ENCODE peak calls at places on chromosome 10, in ten cellular contexts. N is HCT116, M is IMR-90, X is AG04450, L is fibroblast of mammary gland, O is HepG2, Q is esophagus squamous epithelium, S is bronchial epithelial cell, Z is astrocyte of the spinal cord, H is GM13976. I is an unnamed sample.

GRCh38 chr10:93063217-93063976 is 2.8 kb downstream of the CYP26C1 start:
- DNase-seq in H (peak), X (no peak), L (no peak), O (no peak), N (no peak), Q (no peak), Z (no peak), M (no peak), S (no peak), I (no peak)

GRCh38 chr10:132248455-132249231 is 59.1 kb downstream of the STK32C start:
- DNase-seq in O (no peak), S (no peak), Z (no peak), M (no peak), L (peak), X (no peak), N (peak), Q (no peak), H (peak), I (peak)

GRCh38 chr10:47048533-47048905 is 137.3 kb downstream of the PTPN20 start:
- DNase-seq in Z (no peak), Q (no peak), O (no peak), M (no peak), S (no peak), N (no peak), L (no peak), H (no peak), X (no peak), I (peak)

GRCh38 chr10:21272585-21273399 is 252.7 kb downstream of the SKIDA1 start:
- DNase-seq in L (no peak), N (no peak), Q (no peak), H (no peak), Z (no peak), X (no peak), S (peak), M (no peak), O (no peak), I (no peak)

GRCh38 chr10:116817780-116818343 is 31.4 kb upstream of the ENO4 start:
- DNase-seq in Z (no peak), L (no peak), H (no peak), Q (no peak), O (no peak), S (no peak), N (no peak), X (no peak), M (no peak), I (no peak)

GRCh38 chr10:54234832-54235231 is 566.2 kb downstream of the PCDH15 start:
- DNase-seq in N (no peak), X (no peak), L (no peak), Q (no peak), H (no peak), M (no peak), Z (no peak), O (no peak), S (no peak), I (no peak)

GRCh38 chr10:131997366-131998049 is 15.8 kb upstream of the BNIP3 start:
- DNase-seq in X (peak), O (peak), Z (peak), Q (peak), N (no peak), L (peak), H (no peak), S (peak), M (peak), I (no peak)

GRCh38 chr10:17703706-17704105 is 48.3 kb upstream of the TMEM236 start:
- DNase-seq in M (no peak), O (no peak), Q (no peak), X (no peak), N (no peak), Z (no peak), L (peak), H (no peak), S (no peak), I (no peak)

GRCh38 chr10:89663144-89663543 is 18.1 kb upstream of the PANK1 start:
- DNase-seq in N (no peak), S (no peak), H (no peak), Q (no peak), O (no peak), X (no peak), L (no peak), Z (no peak), M (no peak), I (no peak)

GRCh38 chr10:103480521-103480920 is 1.5 kb upstream of the CALHM3 start:
- DNase-seq in S (no peak), X (no peak), Q (no peak), O (no peak), N (no peak), H (no peak), M (peak), Z (no peak), L (peak), I (no peak)

GRCh38 chr10:11017575-11018425 is at the start of gene CELF2:
- DNase-seq in S (no peak), X (no peak), Q (no peak), Z (no peak), L (no peak), O (no peak), M (no peak), H (peak), N (no peak), I (peak)

GRCh38 chr10:84256510-84257342 is 11.9 kb downstream of the RGR start:
- DNase-seq in Z (peak), L (peak), Q (no peak), X (no peak), O (peak), N (peak), S (peak), H (peak), M (peak), I (peak)

GRCh38 chr10:55628260-55628701 is 732.8 kb downstream of the ZWINT start:
- DNase-seq in X (no peak), S (no peak), Z (peak), O (no peak), N (no peak), M (no peak), Q (no peak), H (no peak), L (no peak), I (no peak)

GRCh38 chr10:25552283-25552919 is 377.6 kb downstream of the GPR158 start:
- DNase-seq in Z (peak), L (no peak), N (no peak), X (no peak), S (peak), H (no peak), O (no peak), Q (no peak), M (no peak), I (no peak)

GRCh38 chr10:58796242-58796641 is 283.6 kb downstream of the BICC1 start:
- DNase-seq in Q (no peak), X (no peak), Z (peak), N (no peak), S (peak), H (no peak), O (no peak), M (no peak), L (no peak), I (no peak)

GRCh38 chr10:121813211-121813812 is 114.5 kb downstream of the ATE1 start:
- DNase-seq in M (peak), X (no peak), S (no peak), L (peak), O (no peak), H (no peak), Z (peak), N (no peak), Q (no peak), I (no peak)

GRCh38 chr10:129964611-129965417 is 740 bp upstream of the EBF3 start:
- DNase-seq in S (no peak), L (no peak), Z (no peak), X (no peak), H (no peak), O (no peak), N (no peak), Q (no peak), M (no peak), I (no peak)

GRCh38 chr10:133391249-133391635 is 2.7 kb upstream of the MTG1 start:
- DNase-seq in H (no peak), O (no peak), M (no peak), Z (no peak), N (no peak), L (no peak), Q (no peak), S (no peak), X (no peak), I (no peak)

GRCh38 chr10:124138195-124138882 is 44.9 kb upstream of the CHST15 start:
- DNase-seq in M (no peak), O (no peak), H (no peak), L (peak), N (no peak), Q (no peak), X (no peak), S (no peak), Z (peak), I (no peak)

GRCh38 chr10:121316432-121316831 is 281.8 kb downstream of the FGFR2 start:
- DNase-seq in O (no peak), Z (no peak), N (no peak), M (no peak), H (no peak), Q (no peak), S (no peak), L (no peak), X (no peak), I (no peak)

GRCh38 chr10:97923057-97923456 is 73.4 kb downstream of the GOLGA7B start:
- DNase-seq in H (no peak), X (no peak), Q (no peak), Z (no peak), L (no peak), M (no peak), O (no peak), S (no peak), N (no peak), I (no peak)

GRCh38 chr10:80596391-80597257 is 58.9 kb downstream of the SH2D4B start:
- DNase-seq in N (peak), H (no peak), Q (no peak), S (peak), X (peak), L (peak), M (peak), O (peak), Z (peak), I (peak)

GRCh38 chr10:127972958-127973357 is 66.1 kb downstream of the PTPRE start:
- DNase-seq in Q (no peak), H (no peak), O (no peak), N (no peak), Z (no peak), L (no peak), S (no peak), M (no peak), X (no peak), I (no peak)

GRCh38 chr10:127974911-127975310 is 68.0 kb downstream of the PTPRE start:
- DNase-seq in O (no peak), X (no peak), H (no peak), M (no peak), L (no peak), Q (no peak), S (no peak), Z (no peak), N (no peak), I (no peak)

GRCh38 chr10:127971973-127972615 is 65.2 kb downstream of the PTPRE start:
- DNase-seq in X (no peak), L (no peak), N (no peak), Q (no peak), H (no peak), S (no peak), M (no peak), O (no peak), Z (no peak), I (no peak)

GRCh38 chr10:127976286-127976685 is 69.4 kb downstream of the PTPRE start:
- DNase-seq in L (peak), Z (no peak), X (no peak), M (no peak), Q (no peak), O (no peak), N (no peak), S (no peak), H (no peak), I (no peak)

DNA sequence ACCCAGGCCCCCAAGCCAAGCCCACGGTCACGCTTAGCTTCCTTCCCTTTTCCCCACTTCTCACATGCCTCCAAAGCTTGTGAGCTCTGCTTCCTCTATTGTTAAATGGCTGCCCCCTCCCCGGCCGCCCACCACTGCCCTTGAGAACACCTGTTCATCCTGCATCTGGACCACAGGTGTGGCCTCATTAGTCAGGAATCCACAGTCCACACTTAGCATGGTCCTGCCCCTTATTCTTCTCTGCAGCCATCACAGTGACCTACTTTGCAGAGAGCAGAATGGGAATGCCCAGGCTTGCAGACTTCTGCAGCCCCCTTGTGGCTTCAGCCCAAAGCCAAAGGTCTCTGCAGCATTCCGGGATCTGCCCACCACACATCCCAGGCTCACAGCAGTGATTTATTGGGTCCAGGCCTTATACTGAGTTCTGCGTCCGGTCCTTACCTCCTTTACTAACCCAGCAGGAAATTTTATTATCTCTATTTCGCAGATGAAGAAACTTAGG is 67.0 kb downstream of the PTPRE start:
- DNase-seq in S (no peak), O (no peak), Z (no peak), Q (no peak), H (no peak), L (no peak), M (no peak), X (no peak), N (no peak), I (no peak)
- TF ChIP-seq CTCF in S (no peak), O (peak), Z (peak), Q (no peak), H (no peak), L (no peak), M (no peak), X (no peak), N (no peak), I (no peak)

DNA sequence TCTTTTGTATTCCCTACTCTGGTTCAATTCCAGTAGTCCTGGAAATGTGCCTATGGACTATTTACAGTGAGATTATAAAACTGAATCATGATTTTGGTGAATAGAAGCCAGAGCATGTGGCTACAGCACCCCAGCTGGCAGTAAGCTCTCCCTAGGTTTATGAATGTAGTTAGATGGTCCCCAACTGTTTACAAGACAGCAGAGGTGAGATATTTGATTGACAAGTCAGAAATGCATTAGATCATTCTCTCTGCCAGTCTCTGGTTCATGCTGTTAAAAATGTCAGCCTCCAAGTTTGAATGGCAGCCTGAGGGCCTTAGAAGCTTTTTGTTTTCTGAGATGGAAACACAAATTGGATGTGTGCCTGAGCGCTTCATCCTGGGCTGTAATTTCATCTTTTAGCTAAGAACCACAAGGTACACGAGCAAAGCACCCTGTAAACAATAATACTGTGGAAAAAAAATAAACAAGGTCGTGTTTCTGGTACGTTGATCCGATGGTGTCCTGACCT is 85.0 kb downstream of the BTRC start:
- DNase-seq in Z (no peak), O (no peak), M (peak), N (no peak), S (peak), L (no peak), Q (no peak), X (no peak), H (no peak), I (no peak)
- TF ChIP-seq CTCF in Z (no peak), O (no peak), M (peak), N (no peak), S (peak), L (no peak), Q (no peak), X (no peak), H (no peak), I (no peak)

DNA sequence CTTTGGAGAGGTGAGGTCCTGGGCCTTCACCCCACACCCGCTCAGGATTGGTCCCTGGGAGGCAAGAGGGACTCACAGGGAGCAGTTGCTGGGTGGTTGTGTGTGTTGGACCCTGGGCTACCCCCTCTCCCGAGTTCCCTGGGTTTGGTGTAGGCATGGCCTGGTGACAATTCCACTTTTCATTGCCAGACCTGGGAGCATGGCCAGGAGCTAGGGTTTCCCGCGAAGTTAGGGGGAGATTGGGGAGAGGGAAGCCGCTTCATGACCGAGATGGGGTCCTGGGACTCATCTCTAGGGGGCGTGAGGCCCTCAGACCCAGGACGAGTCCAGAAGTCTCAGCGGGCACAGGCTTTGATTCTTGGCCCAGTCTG is 579 bp downstream of the PALD1 start:
- DNase-seq in M (no peak), O (no peak), Z (no peak), Q (no peak), S (no peak), L (no peak), X (no peak), H (no peak), N (no peak), I (no peak)
- TF ChIP-seq CTCF in M (no peak), O (no peak), Z (no peak), Q (no peak), S (no peak), L (no peak), X (no peak), H (no peak), N (no peak), I (no peak)

GRCh38 chr10:79267449-79267848 is 79.8 kb upstream of the PPIF start:
- DNase-seq in S (no peak), H (no peak), L (no peak), Z (no peak), N (no peak), X (no peak), M (no peak), Q (no peak), O (no peak), I (no peak)
- TF ChIP-seq CTCF in S (peak), H (peak), L (no peak), Z (no peak), N (no peak), X (no peak), M (no peak), Q (no peak), O (no peak), I (peak)

GRCh38 chr10:128465697-128466096 is 339.5 kb upstream of the MKI67 start:
- DNase-seq in H (no peak), M (no peak), O (no peak), X (no peak), Q (no peak), N (no peak), L (no peak), Z (no peak), S (no peak), I (no peak)
- TF ChIP-seq CTCF in H (no peak), M (no peak), O (no peak), X (no peak), Q (no peak), N (no peak), L (no peak), Z (no peak), S (no peak), I (no peak)

GRCh38 chr10:27783660-27784059 is 38.0 kb upstream of the MKX start:
- DNase-seq in X (peak), Z (peak), H (no peak), Q (no peak), O (peak), S (peak), M (peak), N (peak), L (peak), I (peak)
- TF ChIP-seq CTCF in X (peak), Z (peak), H (no peak), Q (no peak), O (peak), S (no peak), M (peak), N (peak), L (peak), I (peak)